ENCODE peak calls at places on chromosomes 13 and 19, in four cellular contexts. One of them, this sample, is unnamed.

GRCh38 chr13:100573121-100573520 is 15.5 kb downstream of the GGACT start:
- DNase-seq in A549: peak
- DNase-seq in heart left ventricle: peak
- DNase-seq in GM12891: no peak
- DNase-seq in this sample: peak

GRCh38 chr13:99548448-99548847 is 47.2 kb downstream of the TM9SF2 start:
- DNase-seq in A549: no peak
- DNase-seq in heart left ventricle: no peak
- DNase-seq in GM12891: no peak
- DNase-seq in this sample: no peak

GRCh38 chr19:33358408-33358807 is 15.1 kb upstream of the CEBPG start:
- DNase-seq in A549: no peak
- DNase-seq in heart left ventricle: no peak
- DNase-seq in GM12891: no peak
- DNase-seq in this sample: no peak

GRCh38 chr19:38734426-38735256 is 9.6 kb downstream of the CAPN12 start:
- DNase-seq in A549: peak
- DNase-seq in heart left ventricle: peak
- DNase-seq in GM12891: no peak
- DNase-seq in this sample: peak

GRCh38 chr13:61880576-61881283 is 465.1 kb upstream of the PCDH20 start:
- DNase-seq in A549: peak
- DNase-seq in heart left ventricle: no peak
- DNase-seq in GM12891: peak
- DNase-seq in this sample: peak

GRCh38 chr19:12784394-12784870 is 6.9 kb upstream of the JUNB start:
- DNase-seq in A549: no peak
- DNase-seq in heart left ventricle: no peak
- DNase-seq in GM12891: no peak
- DNase-seq in this sample: no peak

GRCh38 chr13:96796234-96796633 is 198.0 kb downstream of the OXGR1 start:
- DNase-seq in A549: no peak
- DNase-seq in heart left ventricle: no peak
- DNase-seq in GM12891: no peak
- DNase-seq in this sample: no peak

GRCh38 chr19:18204394-18205179 is 745 bp upstream of the RAB3A start:
- DNase-seq in A549: no peak
- DNase-seq in heart left ventricle: no peak
- DNase-seq in GM12891: no peak
- DNase-seq in this sample: no peak

GRCh38 chr19:17406039-17406886 is 833 bp upstream of the BST2 start:
- DNase-seq in A549: no peak
- DNase-seq in heart left ventricle: no peak
- DNase-seq in GM12891: no peak
- DNase-seq in this sample: peak

GRCh38 chr19:18304194-18304495 is 18.7 kb downstream of the LSM4 start:
- DNase-seq in A549: no peak
- DNase-seq in heart left ventricle: peak
- DNase-seq in GM12891: no peak
- DNase-seq in this sample: no peak

GRCh38 chr19:34276614-34277013 is 22.3 kb downstream of the GARRE1 start:
- DNase-seq in A549: no peak
- DNase-seq in heart left ventricle: no peak
- DNase-seq in GM12891: no peak
- DNase-seq in this sample: no peak

GRCh38 chr13:30730526-30730925 is 4.8 kb upstream of the ALOX5AP start:
- DNase-seq in A549: no peak
- DNase-seq in heart left ventricle: no peak
- DNase-seq in GM12891: no peak
- DNase-seq in this sample: no peak

GRCh38 chr19:30228113-30228725 is 144.0 kb upstream of the ZNF536 start:
- DNase-seq in A549: no peak
- DNase-seq in heart left ventricle: no peak
- DNase-seq in GM12891: no peak
- DNase-seq in this sample: no peak

GRCh38 chr13:22128413-22129198 is 457.7 kb downstream of the FGF9 start:
- DNase-seq in A549: no peak
- DNase-seq in heart left ventricle: no peak
- DNase-seq in GM12891: no peak
- DNase-seq in this sample: no peak

GRCh38 chr13:62643007-62643483 is 1227.4 kb upstream of the PCDH20 start:
- DNase-seq in A549: peak
- DNase-seq in heart left ventricle: no peak
- DNase-seq in GM12891: no peak
- DNase-seq in this sample: no peak

GRCh38 chr13:33207616-33207964 is 78.0 kb downstream of the STARD13 start:
- DNase-seq in A549: no peak
- DNase-seq in heart left ventricle: peak
- DNase-seq in GM12891: no peak
- DNase-seq in this sample: no peak

GRCh38 chr19:16373539-16373938 is 48.9 kb downstream of the KLF2 start:
- DNase-seq in A549: no peak
- DNase-seq in heart left ventricle: peak
- DNase-seq in GM12891: no peak
- DNase-seq in this sample: peak

GRCh38 chr19:54312436-54313362 is at the start of gene LILRA5:
- DNase-seq in A549: no peak
- DNase-seq in heart left ventricle: peak
- DNase-seq in GM12891: no peak
- DNase-seq in this sample: no peak

GRCh38 chr19:29943615-29944014 is 1.6 kb downstream of the URI1 start:
- DNase-seq in A549: no peak
- DNase-seq in heart left ventricle: no peak
- DNase-seq in GM12891: no peak
- DNase-seq in this sample: no peak

GRCh38 chr19:16608290-16608704 is 19.7 kb downstream of the MED26 start:
- DNase-seq in A549: no peak
- DNase-seq in heart left ventricle: no peak
- DNase-seq in GM12891: no peak
- DNase-seq in this sample: no peak

GRCh38 chr19:55253842-55254624 is 4.8 kb downstream of the PPP6R1 start:
- DNase-seq in A549: no peak
- DNase-seq in heart left ventricle: no peak
- DNase-seq in GM12891: peak
- DNase-seq in this sample: no peak

GRCh38 chr13:28040977-28041376 is 52.5 kb upstream of the URAD start:
- DNase-seq in A549: no peak
- DNase-seq in heart left ventricle: no peak
- DNase-seq in GM12891: no peak
- DNase-seq in this sample: no peak

GRCh38 chr13:110556224-110556606 is 5.3 kb downstream of the RAB20 start:
- DNase-seq in A549: no peak
- DNase-seq in heart left ventricle: no peak
- DNase-seq in GM12891: no peak
- DNase-seq in this sample: no peak

GRCh38 chr13:110554227-110554836 is 7.2 kb downstream of the RAB20 start:
- DNase-seq in A549: no peak
- DNase-seq in heart left ventricle: no peak
- DNase-seq in GM12891: no peak
- DNase-seq in this sample: no peak

GRCh38 chr13:110554946-110555345 is 6.6 kb downstream of the RAB20 start:
- DNase-seq in A549: no peak
- DNase-seq in heart left ventricle: no peak
- DNase-seq in GM12891: no peak
- DNase-seq in this sample: no peak

GRCh38 chr13:110557082-110557481 is 4.4 kb downstream of the RAB20 start:
- DNase-seq in A549: no peak
- DNase-seq in heart left ventricle: no peak
- DNase-seq in GM12891: no peak
- DNase-seq in this sample: no peak

DNA sequence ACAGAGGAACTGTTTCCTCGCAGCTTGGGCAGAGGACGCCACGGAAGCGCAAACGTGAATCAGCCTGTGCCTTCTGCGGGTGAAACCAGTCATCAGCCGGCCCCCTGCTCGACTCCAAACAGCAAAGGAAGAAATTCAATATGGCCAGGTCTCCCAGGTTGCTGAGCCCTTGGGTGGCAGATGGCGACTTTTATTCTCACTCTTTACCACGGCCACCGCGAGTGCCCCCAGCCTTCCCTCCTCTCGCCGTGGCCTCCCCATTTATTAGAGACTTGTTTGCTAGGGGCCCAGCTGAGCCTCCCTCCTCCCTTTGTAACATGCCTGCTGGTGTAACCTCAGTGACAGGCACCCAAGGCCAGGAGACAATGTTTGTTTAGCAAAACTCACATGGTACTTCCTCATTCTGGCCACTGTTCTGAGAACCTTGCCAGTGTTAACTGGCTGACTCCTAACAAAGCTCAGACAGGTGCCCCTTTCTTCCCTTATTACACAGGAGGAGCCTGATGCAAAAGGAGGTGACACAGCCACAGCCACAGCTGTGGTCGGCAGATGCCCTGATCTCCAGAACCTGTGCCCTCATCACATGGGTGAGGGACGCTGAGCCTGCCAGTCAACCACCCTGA is 5.8 kb downstream of the RAB20 start:
- DNase-seq in A549: peak
- DNase-seq in heart left ventricle: no peak
- DNase-seq in GM12891: no peak
- DNase-seq in this sample: no peak
- TF ChIP-seq POLR2A in A549: no peak
- TF ChIP-seq POLR2A in heart left ventricle: no peak
- TF ChIP-seq POLR2A in GM12891: no peak
- TF ChIP-seq POLR2A in this sample: no peak

DNA sequence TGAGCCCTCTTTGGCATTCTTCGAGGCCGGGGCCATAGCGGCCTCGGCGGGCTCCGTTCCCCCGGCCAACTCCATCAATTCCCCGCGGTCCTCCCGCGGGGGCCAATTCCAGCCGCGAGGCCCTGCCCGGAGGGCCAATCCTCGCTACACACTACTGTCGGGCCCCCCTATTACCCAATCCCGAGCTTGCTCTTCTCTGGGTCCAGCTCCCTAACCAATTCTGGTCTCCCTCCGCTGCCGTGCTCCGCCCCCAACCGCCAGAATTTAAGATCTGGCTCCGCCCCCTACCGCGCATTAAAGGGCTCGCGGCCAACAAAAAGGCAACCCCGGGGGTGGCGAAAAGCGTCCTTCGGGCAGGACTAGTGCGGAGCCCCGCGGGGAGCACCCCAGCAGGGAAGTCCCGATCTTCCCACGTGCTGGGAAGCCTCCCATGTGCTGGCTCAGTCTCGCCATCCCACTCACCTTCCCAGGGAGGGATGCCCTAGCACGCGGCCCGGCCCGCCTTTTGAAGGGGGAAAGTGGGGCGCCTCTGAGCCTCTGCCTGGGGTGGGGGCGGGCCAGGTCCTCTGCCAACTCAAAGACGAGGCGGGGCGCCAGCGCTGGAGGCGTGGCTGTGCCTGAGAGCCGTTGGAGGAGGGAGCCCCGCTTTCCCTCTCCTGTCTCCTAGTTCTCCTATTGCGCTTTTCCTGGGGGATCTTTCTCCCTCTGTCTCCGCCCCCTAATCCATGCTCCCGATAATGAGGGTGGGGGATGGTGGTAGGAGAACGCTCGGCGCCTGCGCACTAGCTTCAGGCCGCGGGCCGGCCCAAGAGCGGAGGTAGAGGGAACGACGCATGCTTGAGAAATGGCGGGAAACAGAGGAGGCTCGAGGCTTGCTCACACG is 3.5 kb downstream of the LIPE start:
- DNase-seq in A549: peak
- DNase-seq in heart left ventricle: peak
- DNase-seq in GM12891: peak
- DNase-seq in this sample: peak
- TF ChIP-seq POLR2A in A549: no peak
- TF ChIP-seq POLR2A in heart left ventricle: peak
- TF ChIP-seq POLR2A in GM12891: peak
- TF ChIP-seq POLR2A in this sample: no peak

DNA sequence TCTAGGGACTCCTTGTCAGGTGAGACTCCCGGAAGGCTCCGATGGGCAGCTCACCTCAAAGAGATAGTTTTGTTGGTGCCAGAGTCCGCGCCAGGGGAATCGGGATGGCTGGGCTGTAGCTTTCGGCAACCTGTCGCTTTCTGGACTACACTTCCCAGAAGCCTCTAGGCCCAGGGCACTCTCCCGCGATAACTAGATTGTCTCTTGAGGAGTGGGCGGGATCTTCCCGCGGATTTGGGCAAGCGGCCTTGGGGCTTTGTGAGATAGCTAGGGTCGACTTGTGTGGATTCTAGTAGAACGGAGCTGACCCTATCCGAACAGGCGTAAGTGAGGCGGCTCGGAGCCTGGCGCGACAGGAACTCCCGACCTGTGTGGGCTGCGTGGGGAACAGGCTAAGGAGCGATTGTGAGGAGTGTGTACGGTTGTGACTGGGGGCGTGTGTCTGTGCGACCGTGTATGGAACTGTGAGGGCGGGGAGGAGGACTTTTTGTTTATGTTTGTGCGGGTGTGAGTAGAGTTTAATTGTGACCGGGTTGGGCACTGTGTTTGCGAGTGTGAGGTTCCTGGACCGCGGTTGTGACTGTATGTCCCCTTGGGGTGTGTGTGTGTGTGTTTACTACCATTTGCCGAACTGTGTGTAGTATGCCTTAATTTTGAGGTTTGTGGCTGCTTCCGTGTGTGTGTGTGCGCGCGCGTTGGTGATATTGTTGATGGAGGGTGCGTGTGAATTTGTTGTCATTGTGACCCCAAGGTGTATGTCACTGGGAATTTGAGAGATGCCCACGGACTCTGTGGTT is at the start of gene ZNF345:
- DNase-seq in A549: peak
- DNase-seq in heart left ventricle: peak
- DNase-seq in GM12891: peak
- DNase-seq in this sample: peak
- TF ChIP-seq POLR2A in A549: no peak
- TF ChIP-seq POLR2A in heart left ventricle: peak
- TF ChIP-seq POLR2A in GM12891: peak
- TF ChIP-seq POLR2A in this sample: peak

GRCh38 chr13:113862766-113863510 is 938 bp downstream of the GAS6 start:
- DNase-seq in A549: no peak
- DNase-seq in heart left ventricle: peak
- DNase-seq in GM12891: peak
- DNase-seq in this sample: no peak
- TF ChIP-seq POLR2A in A549: no peak
- TF ChIP-seq POLR2A in heart left ventricle: no peak
- TF ChIP-seq POLR2A in GM12891: no peak
- TF ChIP-seq POLR2A in this sample: no peak

GRCh38 chr19:48746738-48747575 is at the start of gene IZUMO1:
- DNase-seq in A549: peak
- DNase-seq in heart left ventricle: peak
- DNase-seq in GM12891: no peak
- DNase-seq in this sample: peak
- TF ChIP-seq POLR2A in A549: no peak
- TF ChIP-seq POLR2A in heart left ventricle: peak
- TF ChIP-seq POLR2A in GM12891: no peak
- TF ChIP-seq POLR2A in this sample: no peak